ENCODE peak calls at places on chromosomes 16 and 17, in four cellular contexts. One of them, this sample, is unnamed.

GRCh38 chr17:76727745-76728456 is 1.3 kb downstream of the METTL23 start:
- DNase-seq in stimulated activated CD4-positive, alpha-beta T cell treated with anti-CD3 and anti-CD28 coated beads, Interleukin-15, amount 100 ng/mL, for 24 hours: peak; percentile 28
- DNase-seq in prostate gland: no peak
- DNase-seq in fibroblast of the conjunctiva: no peak
- DNase-seq in this sample: no peak

GRCh38 chr17:29591737-29592624 is 951 bp upstream of the ANKRD13B start:
- DNase-seq in stimulated activated CD4-positive, alpha-beta T cell treated with anti-CD3 and anti-CD28 coated beads, Interleukin-15, amount 100 ng/mL, for 24 hours: peak; percentile 90
- DNase-seq in prostate gland: peak; percentile 83
- DNase-seq in fibroblast of the conjunctiva: peak; percentile 69
- DNase-seq in this sample: peak; percentile 88

GRCh38 chr16:53905028-53905427 is 201.1 kb downstream of the FTO start:
- DNase-seq in stimulated activated CD4-positive, alpha-beta T cell treated with anti-CD3 and anti-CD28 coated beads, Interleukin-15, amount 100 ng/mL, for 24 hours: no peak
- DNase-seq in prostate gland: no peak
- DNase-seq in fibroblast of the conjunctiva: no peak
- DNase-seq in this sample: no peak

GRCh38 chr16:23348579-23349469 is 46.7 kb downstream of the SCNN1B start:
- DNase-seq in stimulated activated CD4-positive, alpha-beta T cell treated with anti-CD3 and anti-CD28 coated beads, Interleukin-15, amount 100 ng/mL, for 24 hours: no peak
- DNase-seq in prostate gland: no peak
- DNase-seq in fibroblast of the conjunctiva: no peak
- DNase-seq in this sample: no peak

GRCh38 chr16:19164285-19164684 is 3.8 kb upstream of the SYT17 start:
- DNase-seq in stimulated activated CD4-positive, alpha-beta T cell treated with anti-CD3 and anti-CD28 coated beads, Interleukin-15, amount 100 ng/mL, for 24 hours: no peak
- DNase-seq in prostate gland: peak; percentile 48
- DNase-seq in fibroblast of the conjunctiva: no peak
- DNase-seq in this sample: no peak

GRCh38 chr16:88872650-88873331 is 6.3 kb upstream of the PABPN1L start:
- DNase-seq in stimulated activated CD4-positive, alpha-beta T cell treated with anti-CD3 and anti-CD28 coated beads, Interleukin-15, amount 100 ng/mL, for 24 hours: no peak
- DNase-seq in prostate gland: no peak
- DNase-seq in fibroblast of the conjunctiva: no peak
- DNase-seq in this sample: no peak

GRCh38 chr17:55089955-55090573 is 121.5 kb downstream of the STXBP4 start:
- DNase-seq in stimulated activated CD4-positive, alpha-beta T cell treated with anti-CD3 and anti-CD28 coated beads, Interleukin-15, amount 100 ng/mL, for 24 hours: peak; percentile 43
- DNase-seq in prostate gland: no peak
- DNase-seq in fibroblast of the conjunctiva: no peak
- DNase-seq in this sample: peak; percentile 67

GRCh38 chr17:39194985-39195524 is 2.4 kb downstream of the CACNB1 start:
- DNase-seq in stimulated activated CD4-positive, alpha-beta T cell treated with anti-CD3 and anti-CD28 coated beads, Interleukin-15, amount 100 ng/mL, for 24 hours: no peak
- DNase-seq in prostate gland: no peak
- DNase-seq in fibroblast of the conjunctiva: no peak
- DNase-seq in this sample: no peak

GRCh38 chr16:82201906-82202305 is 31.9 kb upstream of the MPHOSPH6 start:
- DNase-seq in stimulated activated CD4-positive, alpha-beta T cell treated with anti-CD3 and anti-CD28 coated beads, Interleukin-15, amount 100 ng/mL, for 24 hours: no peak
- DNase-seq in prostate gland: no peak
- DNase-seq in fibroblast of the conjunctiva: no peak
- DNase-seq in this sample: no peak

GRCh38 chr17:79433396-79433795 is 177.5 kb downstream of the RBFOX3 start:
- DNase-seq in stimulated activated CD4-positive, alpha-beta T cell treated with anti-CD3 and anti-CD28 coated beads, Interleukin-15, amount 100 ng/mL, for 24 hours: no peak
- DNase-seq in prostate gland: no peak
- DNase-seq in fibroblast of the conjunctiva: no peak
- DNase-seq in this sample: no peak